ENCODE peak calls at places on chromosome 15, in four cellular contexts. W, E, N and O are unnamed samples.

GRCh38 chr15:81229596-81229995 is 32.9 kb downstream of the IL16 start:
- DNase-seq in W (no peak), N (peak), E (no peak), O (no peak)

GRCh38 chr15:77312523-77312922 is 107.4 kb downstream of the PEAK1 start:
- DNase-seq in W (no peak), E (no peak), N (peak), O (no peak)

GRCh38 chr15:61173899-61174689 is 55.0 kb downstream of the RORA start:
- DNase-seq in N (no peak), E (no peak), W (no peak), O (no peak)

GRCh38 chr15:88894348-88894818 is 961 bp downstream of the HAPLN3 start:
- DNase-seq in N (no peak), W (peak), E (no peak), O (peak)

GRCh38 chr15:72306211-72306785 is 13.7 kb downstream of the CELF6 start:
- DNase-seq in E (no peak), N (no peak), W (peak), O (peak)

GRCh38 chr15:79967331-79968182 is 3.4 kb downstream of the BCL2A1 start:
- DNase-seq in E (no peak), N (no peak), W (peak), O (no peak)

GRCh38 chr15:57555270-57555669 is 36.4 kb upstream of the MYZAP start:
- DNase-seq in W (no peak), N (no peak), E (no peak), O (peak)

GRCh38 chr15:31248263-31248662 is 78.4 kb upstream of the KLF13 start:
- DNase-seq in W (no peak), N (no peak), E (no peak), O (no peak)

GRCh38 chr15:89377842-89378698 is 43.4 kb upstream of the POLG start:
- DNase-seq in W (no peak), E (no peak), N (no peak), O (no peak)

GRCh38 chr15:65286069-65286703 is 497 bp downstream of the PARP16 start:
- DNase-seq in N (no peak), E (no peak), W (peak), O (peak)

GRCh38 chr15:71328453-71328852 is 213.2 kb downstream of the THSD4 start:
- DNase-seq in W (no peak), E (no peak), N (peak), O (no peak)

GRCh38 chr15:89641053-89641452 is 14.2 kb downstream of the KIF7 start:
- DNase-seq in N (no peak), W (no peak), E (no peak), O (no peak)

GRCh38 chr15:79962178-79962577 is 8.8 kb downstream of the BCL2A1 start:
- DNase-seq in N (no peak), W (peak), E (no peak), O (no peak)

GRCh38 chr15:63466378-63467192 is 37.8 kb upstream of the USP3 start:
- DNase-seq in N (peak), E (no peak), W (peak), O (peak)

GRCh38 chr15:79248183-79248582 is 34.3 kb upstream of the ANKRD34C start:
- DNase-seq in W (no peak), E (no peak), N (no peak), O (no peak)

GRCh38 chr15:92810418-92811138 is 89.5 kb upstream of the CHD2 start:
- DNase-seq in W (peak), E (no peak), N (peak), O (peak)

GRCh38 chr15:41347236-41347635 is 14.6 kb downstream of the NUSAP1 start:
- DNase-seq in W (no peak), E (no peak), N (no peak), O (no peak)

GRCh38 chr15:96858693-96859092 is 528.2 kb downstream of the NR2F2 start:
- DNase-seq in W (no peak), N (no peak), E (no peak), O (no peak)

GRCh38 chr15:101168463-101168824 is 83.4 kb downstream of the CHSY1 start:
- DNase-seq in E (no peak), W (no peak), N (peak), O (no peak)

GRCh38 chr15:70491183-70491621 is 272.2 kb downstream of the UACA start:
- DNase-seq in W (peak), E (no peak), N (no peak), O (no peak)

GRCh38 chr15:64686130-64686735 is 89.2 kb downstream of the RBPMS2 start:
- DNase-seq in W (peak), E (no peak), N (peak), O (no peak)

GRCh38 chr15:42650208-42651066 is 75.0 kb downstream of the STARD9 start:
- DNase-seq in W (peak), N (peak), E (no peak), O (peak)

GRCh38 chr15:59349715-59350420 is 22.8 kb downstream of the MYO1E start:
- DNase-seq in E (no peak), N (peak), W (peak), O (no peak)

GRCh38 chr15:101068961-101069734 is 150.0 kb downstream of the LRRK1 start:
- DNase-seq in W (no peak), E (no peak), N (peak), O (no peak)

GRCh38 chr15:71682051-71682450 is 128.3 kb upstream of the NR2E3 start:
- DNase-seq in E (no peak), N (no peak), W (no peak), O (no peak)

GRCh38 chr15:26314577-26314976 is 451.4 kb upstream of the ATP10A start:
- DNase-seq in W (no peak), N (no peak), E (no peak), O (no peak)

GRCh38 chr15:48954538-48954937 is 9.2 kb downstream of the SHC4 start:
- DNase-seq in W (no peak), E (no peak), N (no peak), O (no peak)